ENCODE peak calls at places on chromosomes 4 and X, in four cellular contexts. F, W, H and G are unnamed samples.

GRCh38 chr4:79743014-79743413 is 330.0 kb downstream of the ANTXR2 start:
- DNase-seq in H (no peak), W (no peak), F (no peak), G (no peak)

GRCh38 chr4:179797718-179798117 is 2355.5 kb upstream of the AGA start:
- DNase-seq in H (no peak), F (no peak), W (no peak), G (no peak)

GRCh38 chr4:188930822-188931221 is 791.6 kb downstream of the TRIML1 start:
- DNase-seq in H (no peak), W (no peak), F (no peak), G (no peak)

GRCh38 chr4:7364979-7365378 is 69.8 kb downstream of the PSAPL1 start:
- DNase-seq in W (no peak), F (no peak), H (no peak), G (no peak)

GRCh38 chrX:21806691-21807090 is 32.7 kb upstream of the MBTPS2 start:
- DNase-seq in H (peak), F (no peak), W (peak), G (no peak)

GRCh38 chr4:139978692-139979091 is 175.3 kb downstream of the MAML3 start:
- DNase-seq in F (no peak), H (no peak), W (no peak), G (no peak)

GRCh38 chr4:2689825-2690700 is 66.1 kb downstream of the TNIP2 start:
- DNase-seq in W (no peak), F (no peak), H (no peak), G (no peak)

GRCh38 chr4:56400560-56400959 is 13.3 kb upstream of the AASDH start:
- DNase-seq in W (no peak), H (no peak), F (no peak), G (no peak)

GRCh38 chr4:139241086-139241783 is 38.8 kb downstream of the MGARP start:
- DNase-seq in F (no peak), H (no peak), W (no peak), G (no peak)

GRCh38 chrX:24081661-24082154 is 27.0 kb downstream of the EIF2S3 start:
- DNase-seq in F (peak), W (peak), H (peak), G (no peak)

GRCh38 chr4:7721984-7722551 is 217.6 kb downstream of the AFAP1 start:
- DNase-seq in H (peak), F (no peak), W (no peak), G (no peak)

GRCh38 chr4:74975082-74975481 is 42.2 kb downstream of the PARM1 start:
- DNase-seq in W (no peak), H (no peak), F (no peak), G (no peak)

GRCh38 chr4:80471701-80472100 is 136.2 kb downstream of the CFAP299 start:
- DNase-seq in F (no peak), W (no peak), H (peak), G (no peak)

GRCh38 chr4:181830404-181831035 is 412.7 kb upstream of the TENM3 start:
- DNase-seq in W (no peak), F (no peak), H (no peak), G (no peak)

GRCh38 chr4:106775636-106776035 is 260.5 kb downstream of the DKK2 start:
- DNase-seq in W (no peak), H (no peak), F (no peak), G (no peak)

GRCh38 chr4:48484494-48485168 is 1.5 kb downstream of the SLC10A4 start:
- DNase-seq in W (no peak), H (no peak), F (no peak), G (no peak)

GRCh38 chr4:175435437-175435836 is 376.6 kb downstream of the GPM6A start:
- DNase-seq in F (no peak), W (peak), H (no peak), G (no peak)

GRCh38 chr4:3440011-3440410 is 1.8 kb upstream of the HGFAC start:
- DNase-seq in W (no peak), H (no peak), F (no peak), G (no peak)

GRCh38 chr4:84915396-84915780 is 51.1 kb downstream of the WDFY3 start:
- DNase-seq in F (no peak), H (no peak), W (no peak), G (no peak)

GRCh38 chr4:121034010-121034409 is 38.3 kb downstream of the NDNF start:
- DNase-seq in H (no peak), W (no peak), F (no peak), G (no peak)

GRCh38 chr4:37533286-37534033 is 152.7 kb downstream of the RELL1 start:
- DNase-seq in W (no peak), F (no peak), H (peak), G (no peak)

GRCh38 chr4:173522160-173522873 is 7.7 kb downstream of the HAND2 start:
- DNase-seq in F (no peak), W (peak), H (no peak), G (peak)

GRCh38 chr4:92969650-92970370 is 666.0 kb downstream of the GRID2 start:
- DNase-seq in H (peak), F (no peak), W (peak), G (no peak)

GRCh38 chr4:73315091-73315490 is 56.5 kb upstream of the ANKRD17 start:
- DNase-seq in F (no peak), W (peak), H (peak), G (no peak)

GRCh38 chr4:150308824-150309472 is 230.7 kb downstream of the DCLK2 start:
- DNase-seq in W (peak), F (no peak), H (peak), G (no peak)

GRCh38 chr4:183430317-183430986 is 14.0 kb upstream of the CDKN2AIP start:
- DNase-seq in H (no peak), W (no peak), F (no peak), G (no peak)

GRCh38 chrX:40749874-40750273 is 14.5 kb upstream of the MED14 start:
- DNase-seq in H (no peak), F (no peak), W (no peak), G (no peak)

GRCh38 chr4:108068422-108068821 is 78.7 kb downstream of the HADH start:
- DNase-seq in W (no peak), H (no peak), F (no peak), G (no peak)

GRCh38 chr4:113157086-113157857 is 107.8 kb downstream of the ANK2 start:
- DNase-seq in F (no peak), H (no peak), W (peak), G (no peak)

GRCh38 chrX:110418220-110418856 is 59.7 kb downstream of the RTL9 start:
- DNase-seq in W (peak), F (no peak), H (peak), G (no peak)

GRCh38 chr4:15690020-15690809 is 8.6 kb downstream of the FAM200B start:
- DNase-seq in H (peak), F (no peak), W (peak), G (no peak)